ENCODE peak calls at places on chromosomes 1 and 21, in seven cellular contexts. One of them, this sample, is unnamed.

GRCh38 chr21:41045534-41046268 is 122.3 kb upstream of the BACE2 start:
- DNase-seq in GM23338: peak
- DNase-seq in HL-60: peak
- DNase-seq in CD4-positive, alpha-beta T cell: no peak
- DNase-seq in upper lobe of right lung: no peak
- DNase-seq in Peyer's patch: no peak
- DNase-seq in DND-41: no peak
- DNase-seq in this sample: no peak

GRCh38 chr1:85576256-85576641 is 4.3 kb upstream of the CCN1 start:
- DNase-seq in GM23338: no peak
- DNase-seq in HL-60: no peak
- DNase-seq in CD4-positive, alpha-beta T cell: no peak
- DNase-seq in upper lobe of right lung: no peak
- DNase-seq in Peyer's patch: no peak
- DNase-seq in DND-41: no peak
- DNase-seq in this sample: no peak

GRCh38 chr1:103063911-103064310 is 44.4 kb downstream of the COL11A1 start:
- DNase-seq in GM23338: no peak
- DNase-seq in HL-60: no peak
- DNase-seq in CD4-positive, alpha-beta T cell: no peak
- DNase-seq in upper lobe of right lung: no peak
- DNase-seq in Peyer's patch: no peak
- DNase-seq in DND-41: no peak
- DNase-seq in this sample: no peak

GRCh38 chr1:19032701-19033515 is 76.4 kb upstream of the IFFO2 start:
- DNase-seq in GM23338: no peak
- DNase-seq in HL-60: no peak
- DNase-seq in CD4-positive, alpha-beta T cell: no peak
- DNase-seq in upper lobe of right lung: peak
- DNase-seq in Peyer's patch: peak
- DNase-seq in DND-41: no peak
- DNase-seq in this sample: no peak

GRCh38 chr1:9395031-9395430 is 102.3 kb downstream of the SPSB1 start:
- DNase-seq in GM23338: no peak
- DNase-seq in HL-60: no peak
- DNase-seq in CD4-positive, alpha-beta T cell: no peak
- DNase-seq in upper lobe of right lung: no peak
- DNase-seq in Peyer's patch: no peak
- DNase-seq in DND-41: no peak
- DNase-seq in this sample: no peak

GRCh38 chr1:65265296-65266271 is 43.8 kb upstream of the DNAJC6 start:
- DNase-seq in GM23338: peak
- DNase-seq in HL-60: no peak
- DNase-seq in CD4-positive, alpha-beta T cell: no peak
- DNase-seq in upper lobe of right lung: no peak
- DNase-seq in Peyer's patch: peak
- DNase-seq in DND-41: no peak
- DNase-seq in this sample: no peak

GRCh38 chr1:177945943-177946650 is 23.8 kb downstream of the SEC16B start:
- DNase-seq in GM23338: peak
- DNase-seq in HL-60: peak
- DNase-seq in CD4-positive, alpha-beta T cell: no peak
- DNase-seq in upper lobe of right lung: no peak
- DNase-seq in Peyer's patch: peak
- DNase-seq in DND-41: peak
- DNase-seq in this sample: no peak

GRCh38 chr1:228276361-228276831 is 68.6 kb downstream of the OBSCN start:
- DNase-seq in GM23338: no peak
- DNase-seq in HL-60: no peak
- DNase-seq in CD4-positive, alpha-beta T cell: no peak
- DNase-seq in upper lobe of right lung: no peak
- DNase-seq in Peyer's patch: no peak
- DNase-seq in DND-41: no peak
- DNase-seq in this sample: no peak

GRCh38 chr21:45543371-45543709 is 1.1 kb upstream of the SLC19A1 start:
- DNase-seq in GM23338: no peak
- DNase-seq in HL-60: no peak
- DNase-seq in CD4-positive, alpha-beta T cell: no peak
- DNase-seq in upper lobe of right lung: no peak
- DNase-seq in Peyer's patch: peak
- DNase-seq in DND-41: peak
- DNase-seq in this sample: peak

GRCh38 chr21:42261832-42262200 is 42.9 kb downstream of the ABCG1 start:
- DNase-seq in GM23338: no peak
- DNase-seq in HL-60: no peak
- DNase-seq in CD4-positive, alpha-beta T cell: no peak
- DNase-seq in upper lobe of right lung: no peak
- DNase-seq in Peyer's patch: no peak
- DNase-seq in DND-41: no peak
- DNase-seq in this sample: no peak

GRCh38 chr1:53390261-53390660 is 62.4 kb upstream of the LRP8 start:
- DNase-seq in GM23338: no peak
- DNase-seq in HL-60: no peak
- DNase-seq in CD4-positive, alpha-beta T cell: no peak
- DNase-seq in upper lobe of right lung: no peak
- DNase-seq in Peyer's patch: peak
- DNase-seq in DND-41: no peak
- DNase-seq in this sample: no peak

GRCh38 chr1:29196863-29197589 is 15.3 kb upstream of the SRSF4 start:
- DNase-seq in GM23338: no peak
- DNase-seq in HL-60: no peak
- DNase-seq in CD4-positive, alpha-beta T cell: no peak
- DNase-seq in upper lobe of right lung: no peak
- DNase-seq in Peyer's patch: no peak
- DNase-seq in DND-41: no peak
- DNase-seq in this sample: no peak

GRCh38 chr1:161732319-161732718 is 11.0 kb downstream of the FCRLB start:
- DNase-seq in GM23338: no peak
- DNase-seq in HL-60: no peak
- DNase-seq in CD4-positive, alpha-beta T cell: no peak
- DNase-seq in upper lobe of right lung: no peak
- DNase-seq in Peyer's patch: no peak
- DNase-seq in DND-41: no peak
- DNase-seq in this sample: no peak

GRCh38 chr1:38006008-38006828 is 904 bp upstream of the FHL3 start:
- DNase-seq in GM23338: no peak
- DNase-seq in HL-60: no peak
- DNase-seq in CD4-positive, alpha-beta T cell: no peak
- DNase-seq in upper lobe of right lung: peak
- DNase-seq in Peyer's patch: no peak
- DNase-seq in DND-41: no peak
- DNase-seq in this sample: no peak

GRCh38 chr1:46188295-46189030 is 9.8 kb downstream of the POMGNT1 start:
- DNase-seq in GM23338: peak
- DNase-seq in HL-60: no peak
- DNase-seq in CD4-positive, alpha-beta T cell: no peak
- DNase-seq in upper lobe of right lung: no peak
- DNase-seq in Peyer's patch: no peak
- DNase-seq in DND-41: no peak
- DNase-seq in this sample: no peak

GRCh38 chr1:47656719-47657685 is 219.2 kb downstream of the FOXD2 start:
- DNase-seq in GM23338: no peak
- DNase-seq in HL-60: no peak
- DNase-seq in CD4-positive, alpha-beta T cell: no peak
- DNase-seq in upper lobe of right lung: peak
- DNase-seq in Peyer's patch: no peak
- DNase-seq in DND-41: no peak
- DNase-seq in this sample: no peak

GRCh38 chr1:169250795-169251194 is 116.8 kb downstream of the NME7 start:
- DNase-seq in GM23338: no peak
- DNase-seq in HL-60: no peak
- DNase-seq in CD4-positive, alpha-beta T cell: no peak
- DNase-seq in upper lobe of right lung: no peak
- DNase-seq in Peyer's patch: no peak
- DNase-seq in DND-41: no peak
- DNase-seq in this sample: no peak

GRCh38 chr21:25626752-25627151 is 12.3 kb upstream of the JAM2 start:
- DNase-seq in GM23338: no peak
- DNase-seq in HL-60: no peak
- DNase-seq in CD4-positive, alpha-beta T cell: no peak
- DNase-seq in upper lobe of right lung: no peak
- DNase-seq in Peyer's patch: no peak
- DNase-seq in DND-41: no peak
- DNase-seq in this sample: no peak

DNA sequence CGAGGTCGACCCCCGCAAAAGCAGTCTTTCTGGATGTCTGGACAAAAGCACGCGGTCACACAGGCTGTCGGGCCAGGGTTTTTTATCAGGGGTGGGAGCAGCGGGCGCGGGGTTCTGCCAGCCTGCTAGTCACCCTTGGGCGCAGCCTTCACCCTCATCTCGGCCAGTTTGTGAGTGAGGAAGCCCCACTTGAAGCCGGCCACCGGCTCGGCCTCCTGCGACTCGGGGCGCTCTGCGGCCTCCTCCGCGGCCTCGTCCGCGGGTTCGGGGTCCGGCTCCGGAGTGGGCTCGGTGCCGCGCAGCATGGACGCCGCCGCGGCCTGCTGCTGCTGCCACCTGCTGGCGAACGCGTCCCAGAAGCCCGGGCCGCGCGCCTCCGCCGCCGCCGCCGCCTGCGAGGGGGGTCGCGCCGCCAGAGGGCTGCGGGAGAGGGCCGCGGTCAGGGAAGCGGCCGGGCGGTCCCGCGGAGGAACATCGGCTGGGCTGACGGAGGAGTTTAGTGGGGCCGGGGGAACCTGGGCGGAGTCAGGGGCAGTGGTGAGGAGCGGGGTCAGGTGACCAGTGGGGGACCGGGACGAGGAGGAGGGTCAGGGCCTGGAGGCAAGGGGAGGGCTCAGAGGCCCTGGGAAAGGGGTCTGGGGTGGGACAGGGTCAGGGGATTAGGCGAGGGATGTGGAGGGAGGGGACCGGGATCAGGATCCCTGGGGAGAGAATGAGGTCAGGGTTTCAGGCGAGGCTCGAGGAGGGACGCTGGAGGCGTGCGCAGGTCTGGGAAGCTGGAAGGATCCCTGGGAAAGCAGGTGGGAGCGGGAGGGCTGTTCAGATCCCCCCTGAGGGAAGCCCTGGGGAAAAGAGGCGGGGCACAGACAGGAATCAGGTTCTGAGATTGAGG is 4.5 kb downstream of the C1orf232 start:
- DNase-seq in GM23338: peak
- DNase-seq in HL-60: peak
- DNase-seq in CD4-positive, alpha-beta T cell: peak
- DNase-seq in upper lobe of right lung: peak
- DNase-seq in Peyer's patch: no peak
- DNase-seq in DND-41: peak
- DNase-seq in this sample: peak
- TF ChIP-seq CTCF in GM23338: peak
- TF ChIP-seq CTCF in HL-60: no peak
- TF ChIP-seq CTCF in CD4-positive, alpha-beta T cell: peak
- TF ChIP-seq CTCF in upper lobe of right lung: peak
- TF ChIP-seq CTCF in Peyer's patch: peak
- TF ChIP-seq CTCF in DND-41: peak
- TF ChIP-seq CTCF in this sample: no peak

GRCh38 chr1:202658251-202658650 is 52.0 kb downstream of the SYT2 start:
- DNase-seq in GM23338: no peak
- DNase-seq in HL-60: no peak
- DNase-seq in CD4-positive, alpha-beta T cell: no peak
- DNase-seq in upper lobe of right lung: no peak
- DNase-seq in Peyer's patch: no peak
- DNase-seq in DND-41: no peak
- DNase-seq in this sample: no peak

GRCh38 chr1:202654079-202654478 is 56.2 kb downstream of the SYT2 start:
- DNase-seq in GM23338: no peak
- DNase-seq in HL-60: no peak
- DNase-seq in CD4-positive, alpha-beta T cell: no peak
- DNase-seq in upper lobe of right lung: no peak
- DNase-seq in Peyer's patch: no peak
- DNase-seq in DND-41: no peak
- DNase-seq in this sample: no peak

GRCh38 chr1:202656951-202657646 is 53.2 kb downstream of the SYT2 start:
- DNase-seq in GM23338: peak
- DNase-seq in HL-60: no peak
- DNase-seq in CD4-positive, alpha-beta T cell: no peak
- DNase-seq in upper lobe of right lung: no peak
- DNase-seq in Peyer's patch: no peak
- DNase-seq in DND-41: peak
- DNase-seq in this sample: no peak

GRCh38 chr1:202658766-202659165 is 51.5 kb downstream of the SYT2 start:
- DNase-seq in GM23338: no peak
- DNase-seq in HL-60: no peak
- DNase-seq in CD4-positive, alpha-beta T cell: no peak
- DNase-seq in upper lobe of right lung: no peak
- DNase-seq in Peyer's patch: no peak
- DNase-seq in DND-41: no peak
- DNase-seq in this sample: no peak

GRCh38 chr1:202656057-202656456 is 54.2 kb downstream of the SYT2 start:
- DNase-seq in GM23338: peak
- DNase-seq in HL-60: no peak
- DNase-seq in CD4-positive, alpha-beta T cell: no peak
- DNase-seq in upper lobe of right lung: no peak
- DNase-seq in Peyer's patch: no peak
- DNase-seq in DND-41: no peak
- DNase-seq in this sample: no peak
- TF ChIP-seq CTCF in GM23338: peak
- TF ChIP-seq CTCF in HL-60: no peak
- TF ChIP-seq CTCF in CD4-positive, alpha-beta T cell: no peak
- TF ChIP-seq CTCF in upper lobe of right lung: no peak
- TF ChIP-seq CTCF in Peyer's patch: no peak
- TF ChIP-seq CTCF in DND-41: no peak
- TF ChIP-seq CTCF in this sample: no peak

DNA sequence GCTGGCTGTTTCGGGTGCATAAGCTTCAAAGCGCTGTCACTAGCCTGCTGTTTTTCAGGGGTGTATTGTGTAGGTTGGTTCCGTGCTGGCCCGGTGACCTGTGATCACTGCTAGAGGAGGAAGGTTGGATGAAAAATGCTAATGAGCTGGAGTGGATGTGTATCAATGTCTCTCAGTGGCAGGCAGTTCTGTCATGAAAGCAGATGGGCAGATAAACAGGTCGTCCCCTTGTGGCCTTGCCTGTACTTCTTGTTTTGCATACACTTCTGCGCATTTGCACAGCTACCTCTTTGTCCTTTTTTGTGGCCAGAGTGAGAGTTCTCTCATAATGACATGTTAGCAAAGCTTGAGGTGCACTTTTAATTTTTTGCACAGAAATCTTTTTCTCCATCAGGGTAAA is 2.9 kb downstream of the SELENON start:
- DNase-seq in GM23338: no peak
- DNase-seq in HL-60: peak
- DNase-seq in CD4-positive, alpha-beta T cell: no peak
- DNase-seq in upper lobe of right lung: no peak
- DNase-seq in Peyer's patch: no peak
- DNase-seq in DND-41: no peak
- DNase-seq in this sample: no peak
- TF ChIP-seq CTCF in GM23338: no peak
- TF ChIP-seq CTCF in HL-60: no peak
- TF ChIP-seq CTCF in CD4-positive, alpha-beta T cell: no peak
- TF ChIP-seq CTCF in upper lobe of right lung: no peak
- TF ChIP-seq CTCF in Peyer's patch: no peak
- TF ChIP-seq CTCF in DND-41: no peak
- TF ChIP-seq CTCF in this sample: no peak

DNA sequence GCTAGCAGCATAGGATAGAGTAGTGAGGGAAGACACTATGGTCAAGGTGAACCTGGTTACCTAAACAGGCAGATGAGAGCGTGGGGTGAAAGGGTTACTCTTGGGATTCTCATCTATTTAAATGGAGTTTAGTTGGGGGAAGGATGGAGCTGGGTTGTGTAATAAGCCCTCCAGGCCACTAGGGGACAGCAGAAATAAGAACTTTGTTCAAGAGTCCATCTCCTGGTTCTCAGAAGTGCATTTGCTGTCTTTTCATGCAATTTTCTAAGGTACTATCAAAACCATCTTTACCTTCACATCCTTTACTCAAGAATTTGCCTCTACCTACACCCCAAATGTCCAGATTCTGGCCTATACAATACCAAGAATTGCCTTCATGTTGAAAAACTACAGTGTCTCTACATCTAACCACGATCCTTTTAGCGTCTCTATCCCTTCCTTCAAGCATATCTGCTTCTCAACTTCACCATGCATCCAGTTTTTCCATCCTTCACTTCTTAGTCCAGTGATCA is 28.0 kb downstream of the SLAMF1 start:
- DNase-seq in GM23338: peak
- DNase-seq in HL-60: no peak
- DNase-seq in CD4-positive, alpha-beta T cell: peak
- DNase-seq in upper lobe of right lung: no peak
- DNase-seq in Peyer's patch: no peak
- DNase-seq in DND-41: peak
- DNase-seq in this sample: no peak
- TF ChIP-seq CTCF in GM23338: peak
- TF ChIP-seq CTCF in HL-60: peak
- TF ChIP-seq CTCF in CD4-positive, alpha-beta T cell: peak
- TF ChIP-seq CTCF in upper lobe of right lung: peak
- TF ChIP-seq CTCF in Peyer's patch: peak
- TF ChIP-seq CTCF in DND-41: peak
- TF ChIP-seq CTCF in this sample: no peak